ENCODE peak calls at places on chromosome 10, in six cellular contexts. One of them, this sample, is unnamed.

GRCh38 chr10:59708816-59709471 is 706 bp downstream of the SLC16A9 start:
- DNase-seq in NCI-H774: no peak
- DNase-seq in left kidney: peak
- DNase-seq in GM04504: no peak
- DNase-seq in NCI-H1092 treated with DMSO at 0.1 percent for 48 hours: peak
- DNase-seq in ovary: peak
- DNase-seq in this sample: peak

GRCh38 chr10:30384791-30385201 is 35.7 kb upstream of the MTPAP start:
- DNase-seq in NCI-H774: peak
- DNase-seq in left kidney: peak
- DNase-seq in GM04504: no peak
- DNase-seq in NCI-H1092 treated with DMSO at 0.1 percent for 48 hours: no peak
- DNase-seq in ovary: no peak
- DNase-seq in this sample: no peak

GRCh38 chr10:3056280-3057037 is 10.9 kb upstream of the PFKP start:
- DNase-seq in NCI-H774: no peak
- DNase-seq in left kidney: peak
- DNase-seq in GM04504: no peak
- DNase-seq in NCI-H1092 treated with DMSO at 0.1 percent for 48 hours: no peak
- DNase-seq in ovary: no peak
- DNase-seq in this sample: no peak

GRCh38 chr10:7408494-7409044 is 2.3 kb downstream of the SFMBT2 start:
- DNase-seq in NCI-H774: no peak
- DNase-seq in left kidney: peak
- DNase-seq in GM04504: no peak
- DNase-seq in NCI-H1092 treated with DMSO at 0.1 percent for 48 hours: peak
- DNase-seq in ovary: peak
- DNase-seq in this sample: peak

GRCh38 chr10:118911361-118911760 is 118.2 kb upstream of the NANOS1 start:
- DNase-seq in NCI-H774: no peak
- DNase-seq in left kidney: no peak
- DNase-seq in GM04504: no peak
- DNase-seq in NCI-H1092 treated with DMSO at 0.1 percent for 48 hours: no peak
- DNase-seq in ovary: no peak
- DNase-seq in this sample: no peak

GRCh38 chr10:102635377-102635776 is 8.9 kb upstream of the TRIM8 start:
- DNase-seq in NCI-H774: no peak
- DNase-seq in left kidney: no peak
- DNase-seq in GM04504: no peak
- DNase-seq in NCI-H1092 treated with DMSO at 0.1 percent for 48 hours: no peak
- DNase-seq in ovary: no peak
- DNase-seq in this sample: no peak

GRCh38 chr10:93081834-93082233 is 8.1 kb downstream of the CYP26A1 start:
- DNase-seq in NCI-H774: no peak
- DNase-seq in left kidney: peak
- DNase-seq in GM04504: no peak
- DNase-seq in NCI-H1092 treated with DMSO at 0.1 percent for 48 hours: no peak
- DNase-seq in ovary: no peak
- DNase-seq in this sample: no peak

GRCh38 chr10:133131754-133132710 is 28.0 kb upstream of the KNDC1 start:
- DNase-seq in NCI-H774: no peak
- DNase-seq in left kidney: peak
- DNase-seq in GM04504: no peak
- DNase-seq in NCI-H1092 treated with DMSO at 0.1 percent for 48 hours: no peak
- DNase-seq in ovary: no peak
- DNase-seq in this sample: no peak

GRCh38 chr10:46531737-46532136 is 24.7 kb downstream of the GPRIN2 start:
- DNase-seq in NCI-H774: no peak
- DNase-seq in left kidney: no peak
- DNase-seq in GM04504: no peak
- DNase-seq in NCI-H1092 treated with DMSO at 0.1 percent for 48 hours: no peak
- DNase-seq in ovary: no peak
- DNase-seq in this sample: no peak

GRCh38 chr10:132402781-132403241 is 5.8 kb downstream of the PWWP2B start:
- DNase-seq in NCI-H774: no peak
- DNase-seq in left kidney: no peak
- DNase-seq in GM04504: no peak
- DNase-seq in NCI-H1092 treated with DMSO at 0.1 percent for 48 hours: no peak
- DNase-seq in ovary: no peak
- DNase-seq in this sample: no peak

GRCh38 chr10:66627156-66627555 is 298.7 kb upstream of the LRRTM3 start:
- DNase-seq in NCI-H774: no peak
- DNase-seq in left kidney: peak
- DNase-seq in GM04504: no peak
- DNase-seq in NCI-H1092 treated with DMSO at 0.1 percent for 48 hours: no peak
- DNase-seq in ovary: no peak
- DNase-seq in this sample: no peak

GRCh38 chr10:73991846-73992245 is 6.1 kb upstream of the VCL start:
- DNase-seq in NCI-H774: no peak
- DNase-seq in left kidney: no peak
- DNase-seq in GM04504: no peak
- DNase-seq in NCI-H1092 treated with DMSO at 0.1 percent for 48 hours: no peak
- DNase-seq in ovary: no peak
- DNase-seq in this sample: no peak

GRCh38 chr10:373516-374309 is 238.5 kb downstream of the ZMYND11 start:
- DNase-seq in NCI-H774: no peak
- DNase-seq in left kidney: peak
- DNase-seq in GM04504: peak
- DNase-seq in NCI-H1092 treated with DMSO at 0.1 percent for 48 hours: peak
- DNase-seq in ovary: peak
- DNase-seq in this sample: no peak

GRCh38 chr10:58465641-58466040 is 47.0 kb upstream of the BICC1 start:
- DNase-seq in NCI-H774: no peak
- DNase-seq in left kidney: no peak
- DNase-seq in GM04504: no peak
- DNase-seq in NCI-H1092 treated with DMSO at 0.1 percent for 48 hours: no peak
- DNase-seq in ovary: no peak
- DNase-seq in this sample: no peak

GRCh38 chr10:70418229-70418628 is 14.3 kb downstream of the EIF4EBP2 start:
- DNase-seq in NCI-H774: no peak
- DNase-seq in left kidney: no peak
- DNase-seq in GM04504: no peak
- DNase-seq in NCI-H1092 treated with DMSO at 0.1 percent for 48 hours: no peak
- DNase-seq in ovary: no peak
- DNase-seq in this sample: no peak

GRCh38 chr10:7410306-7410799 is 481 bp downstream of the SFMBT2 start:
- DNase-seq in NCI-H774: no peak
- DNase-seq in left kidney: peak
- DNase-seq in GM04504: no peak
- DNase-seq in NCI-H1092 treated with DMSO at 0.1 percent for 48 hours: peak
- DNase-seq in ovary: peak
- DNase-seq in this sample: peak

GRCh38 chr10:42753126-42753506 is 29.5 kb upstream of the BMS1 start:
- DNase-seq in NCI-H774: peak
- DNase-seq in left kidney: peak
- DNase-seq in GM04504: peak
- DNase-seq in NCI-H1092 treated with DMSO at 0.1 percent for 48 hours: peak
- DNase-seq in ovary: peak
- DNase-seq in this sample: peak

GRCh38 chr10:17138450-17139062 is 8.9 kb upstream of the CUBN start:
- DNase-seq in NCI-H774: no peak
- DNase-seq in left kidney: peak
- DNase-seq in GM04504: no peak
- DNase-seq in NCI-H1092 treated with DMSO at 0.1 percent for 48 hours: no peak
- DNase-seq in ovary: no peak
- DNase-seq in this sample: no peak

GRCh38 chr10:103053659-103054581 is 135.8 kb downstream of the CNNM2 start:
- DNase-seq in NCI-H774: no peak
- DNase-seq in left kidney: peak
- DNase-seq in GM04504: peak
- DNase-seq in NCI-H1092 treated with DMSO at 0.1 percent for 48 hours: no peak
- DNase-seq in ovary: peak
- DNase-seq in this sample: peak

GRCh38 chr10:35940067-35940989 is 298.2 kb upstream of the FZD8 start:
- DNase-seq in NCI-H774: no peak
- DNase-seq in left kidney: peak
- DNase-seq in GM04504: no peak
- DNase-seq in NCI-H1092 treated with DMSO at 0.1 percent for 48 hours: peak
- DNase-seq in ovary: no peak
- DNase-seq in this sample: no peak

GRCh38 chr10:102140218-102140617 is 7.4 kb downstream of the PPRC1 start:
- DNase-seq in NCI-H774: no peak
- DNase-seq in left kidney: no peak
- DNase-seq in GM04504: no peak
- DNase-seq in NCI-H1092 treated with DMSO at 0.1 percent for 48 hours: no peak
- DNase-seq in ovary: no peak
- DNase-seq in this sample: no peak

GRCh38 chr10:21278491-21279216 is 246.8 kb downstream of the SKIDA1 start:
- DNase-seq in NCI-H774: peak
- DNase-seq in left kidney: peak
- DNase-seq in GM04504: peak
- DNase-seq in NCI-H1092 treated with DMSO at 0.1 percent for 48 hours: peak
- DNase-seq in ovary: peak
- DNase-seq in this sample: peak

GRCh38 chr10:43284341-43284910 is 17.6 kb upstream of the RASGEF1A start:
- DNase-seq in NCI-H774: no peak
- DNase-seq in left kidney: peak
- DNase-seq in GM04504: no peak
- DNase-seq in NCI-H1092 treated with DMSO at 0.1 percent for 48 hours: no peak
- DNase-seq in ovary: no peak
- DNase-seq in this sample: no peak

GRCh38 chr10:101601541-101601940 is 13.4 kb downstream of the DPCD start:
- DNase-seq in NCI-H774: no peak
- DNase-seq in left kidney: no peak
- DNase-seq in GM04504: no peak
- DNase-seq in NCI-H1092 treated with DMSO at 0.1 percent for 48 hours: peak
- DNase-seq in ovary: no peak
- DNase-seq in this sample: peak

GRCh38 chr10:110916554-110917346 is 2.2 kb downstream of the BBIP1 start:
- DNase-seq in NCI-H774: no peak
- DNase-seq in left kidney: no peak
- DNase-seq in GM04504: peak
- DNase-seq in NCI-H1092 treated with DMSO at 0.1 percent for 48 hours: no peak
- DNase-seq in ovary: no peak
- DNase-seq in this sample: no peak

GRCh38 chr10:49369216-49370162 is 26.4 kb downstream of the DRGX start:
- DNase-seq in NCI-H774: no peak
- DNase-seq in left kidney: no peak
- DNase-seq in GM04504: no peak
- DNase-seq in NCI-H1092 treated with DMSO at 0.1 percent for 48 hours: no peak
- DNase-seq in ovary: no peak
- DNase-seq in this sample: no peak

GRCh38 chr10:43395571-43396060 is 13.4 kb downstream of the HNRNPF start:
- DNase-seq in NCI-H774: no peak
- DNase-seq in left kidney: peak
- DNase-seq in GM04504: no peak
- DNase-seq in NCI-H1092 treated with DMSO at 0.1 percent for 48 hours: no peak
- DNase-seq in ovary: no peak
- DNase-seq in this sample: no peak

GRCh38 chr10:13716161-13717071 is 129.7 kb downstream of the PRPF18 start:
- DNase-seq in NCI-H774: no peak
- DNase-seq in left kidney: peak
- DNase-seq in GM04504: peak
- DNase-seq in NCI-H1092 treated with DMSO at 0.1 percent for 48 hours: no peak
- DNase-seq in ovary: no peak
- DNase-seq in this sample: no peak